ENCODE peak calls at places on chromosome 18, in ten cellular contexts. D, X, C, R, E, O, F, V, Z and T are unnamed samples.

GRCh38 chr18:46320928-46321855 is 217.0 kb downstream of the HAUS1 start:
- DNase-seq in C (peak), D (peak), O (peak), R (no peak), X (no peak), V (peak), E (peak), F (no peak), Z (no peak), T (no peak)

GRCh38 chr18:25896178-25896780 is 194.1 kb downstream of the SS18 start:
- DNase-seq in X (peak), R (peak), C (peak), D (peak), Z (peak), V (peak), F (peak), O (peak), E (peak), T (peak)

GRCh38 chr18:3966246-3966984 is 488.7 kb downstream of the DLGAP1 start:
- DNase-seq in E (no peak), F (no peak), Z (no peak), D (no peak), O (no peak), V (peak), R (no peak), C (no peak), X (no peak), T (no peak)

GRCh38 chr18:23283933-23284430 is 148.7 kb downstream of the CABLES1 start:
- DNase-seq in D (peak), F (no peak), Z (peak), V (peak), C (peak), X (peak), O (peak), R (no peak), E (peak), T (no peak)

GRCh38 chr18:53261241-53261640 is 921.2 kb downstream of the DCC start:
- DNase-seq in O (no peak), V (no peak), C (no peak), R (no peak), Z (no peak), E (no peak), D (peak), X (no peak), F (no peak), T (no peak)

GRCh38 chr18:13310286-13310685 is 91.7 kb downstream of the LDLRAD4 start:
- DNase-seq in R (no peak), D (no peak), Z (no peak), O (no peak), X (no peak), F (no peak), V (no peak), E (no peak), C (no peak), T (no peak)

GRCh38 chr18:199214-199613 is 40.9 kb downstream of the USP14 start:
- DNase-seq in X (no peak), O (peak), V (no peak), C (no peak), R (no peak), Z (no peak), E (no peak), D (no peak), F (no peak), T (no peak)

GRCh38 chr18:44826418-44827259 is 146.0 kb downstream of the SETBP1 start:
- DNase-seq in V (peak), R (no peak), O (peak), Z (no peak), C (peak), E (peak), D (peak), F (no peak), X (no peak), T (no peak)

GRCh38 chr18:11183621-11184020 is 34.3 kb upstream of the PIEZO2 start:
- DNase-seq in X (no peak), E (no peak), V (no peak), D (no peak), Z (no peak), O (no peak), F (no peak), R (no peak), C (no peak), T (no peak)